ENCODE peak calls at places on chromosomes 4 and X, in ten cellular contexts. W, G, I, Y, X, S, C, P, H and K are unnamed samples.

GRCh38 chr4:102493794-102494193 is 7.4 kb upstream of the NFKB1 start:
- DNase-seq in Y (no peak), H (no peak), S (no peak), I (no peak), C (no peak), G (no peak), W (no peak), P (no peak), X (no peak), K (no peak)

GRCh38 chr4:142128529-142128928 is 492.1 kb downstream of the IL15 start:
- DNase-seq in Y (no peak), W (peak; percentile 52), H (peak; percentile 25), I (no peak), P (no peak), S (peak; percentile 28), G (no peak), C (no peak), X (no peak), K (no peak)

GRCh38 chr4:106816501-106816900 is 219.6 kb downstream of the DKK2 start:
- DNase-seq in W (no peak), C (peak; percentile 7), I (no peak), S (peak; percentile 11), Y (no peak), P (no peak), X (no peak), G (no peak), H (no peak), K (no peak)

GRCh38 chr4:7161721-7162214 is 30.6 kb upstream of the SORCS2 start:
- DNase-seq in H (no peak), W (peak; percentile 30), C (no peak), X (no peak), P (no peak), Y (peak; percentile 29), I (no peak), S (peak; percentile 66), G (no peak), K (no peak)

GRCh38 chr4:155972098-155972497 is 18.4 kb upstream of the CTSO start:
- DNase-seq in C (no peak), G (peak; percentile 81), S (no peak), Y (peak; percentile 59), X (no peak), I (no peak), P (no peak), H (no peak), W (peak; percentile 55), K (no peak)

GRCh38 chr4:1403591-1404572 is 2.4 kb downstream of the NKX1-1 start:
- DNase-seq in P (no peak), Y (peak; percentile 65), C (no peak), X (no peak), S (no peak), H (no peak), W (no peak), I (no peak), G (no peak), K (no peak)

GRCh38 chr4:9812530-9813340 is 31.3 kb downstream of the DRD5 start:
- DNase-seq in S (no peak), W (no peak), P (no peak), Y (no peak), I (no peak), C (no peak), G (no peak), X (no peak), H (no peak), K (peak; percentile 0)

GRCh38 chrX:1673337-1673736 is 58.5 kb downstream of the ASMT start:
- DNase-seq in Y (peak; percentile 76), C (no peak), P (peak; percentile 29), H (no peak), S (no peak), G (peak; percentile 84), W (no peak), I (no peak), X (no peak), K (no peak)

GRCh38 chr4:1010522-1011021 is 854 bp upstream of the FGFRL1 start:
- DNase-seq in P (no peak), H (peak; percentile 75), S (no peak), G (no peak), C (peak; percentile 93), X (peak; percentile 24), I (no peak), W (peak; percentile 83), Y (peak; percentile 81), K (no peak)

GRCh38 chr4:70660106-70660505 is 6.2 kb downstream of the JCHAIN start:
- DNase-seq in Y (no peak), W (no peak), I (no peak), G (no peak), S (no peak), H (no peak), C (no peak), P (no peak), X (no peak), K (no peak)

GRCh38 chr4:70657326-70657725 is 9.0 kb downstream of the JCHAIN start:
- DNase-seq in H (no peak), C (no peak), I (no peak), X (no peak), G (no peak), Y (no peak), S (no peak), W (no peak), P (no peak), K (no peak)

GRCh38 chr4:70651864-70652506 is 14.3 kb downstream of the JCHAIN start:
- DNase-seq in Y (peak; percentile 51), X (no peak), P (peak; percentile 15), I (no peak), G (peak; percentile 77), W (peak; percentile 66), H (no peak), C (peak; percentile 29), S (no peak), K (no peak)

GRCh38 chr4:70654605-70655011 is 11.7 kb downstream of the JCHAIN start:
- DNase-seq in S (no peak), P (no peak), Y (no peak), I (no peak), C (no peak), W (peak; percentile 11), X (no peak), H (no peak), G (no peak), K (no peak)
- H3K4me3 ChIP-seq in S (no peak overlapping the region), P (no peak overlapping the region), Y (no peak overlapping the region), I (no peak overlapping the region), C (no peak overlapping the region), W (no peak overlapping the region), X (no peak overlapping the region), H (no peak overlapping the region), G (no peak overlapping the region), K (no peak overlapping the region)

GRCh38 chr4:185774076-185774731 is 37.8 kb downstream of the SORBS2 start:
- DNase-seq in Y (no peak), H (no peak), S (no peak), X (no peak), G (no peak), P (no peak), I (no peak), C (no peak), W (no peak), K (no peak)
- H3K4me3 ChIP-seq in Y (no peak overlapping the region), H (peak overlapping the region; percentile 44), S (peak overlapping the region; percentile 27), X (peak overlapping the region; percentile 24), G (no peak overlapping the region), P (no peak overlapping the region), I (peak overlapping the region; percentile 9), C (no peak overlapping the region), W (no peak overlapping the region), K (peak overlapping the region; percentile 23)

GRCh38 chr4:75514949-75515612 is 808 bp downstream of the THAP6 start:
- DNase-seq in Y (no peak), C (peak; percentile 4), G (peak; percentile 50), X (no peak), I (no peak), W (no peak), H (no peak), P (no peak), S (no peak), K (no peak)

GRCh38 chr4:75514131-75514948 is at the start of the genes RCHY1 and THAP6:
- DNase-seq in S (peak; percentile 90), G (peak; percentile 94), X (peak; percentile 77), Y (peak; percentile 98), W (peak; percentile 94), P (peak; percentile 67), I (peak; percentile 85), C (peak; percentile 97), H (peak; percentile 97), K (peak; percentile 94)

GRCh38 chr4:75512336-75513211 is 1.6 kb downstream of the RCHY1 start:
- DNase-seq in Y (peak; percentile 44), P (no peak), I (peak; percentile 26), H (no peak), W (peak; percentile 41), C (peak; percentile 48), G (peak; percentile 42), X (no peak), S (peak; percentile 20), K (no peak)

GRCh38 chr4:75513529-75514130 is 573 bp downstream of the RCHY1 start:
- DNase-seq in S (no peak), C (no peak), H (no peak), G (no peak), W (peak; percentile 15), P (no peak), Y (no peak), I (no peak), X (no peak), K (no peak)

GRCh38 chr4:75516144-75516543 is 1.9 kb downstream of the THAP6 start:
- DNase-seq in P (no peak), W (no peak), G (no peak), I (no peak), S (no peak), C (no peak), Y (no peak), X (no peak), H (no peak), K (no peak)
- H3K4me3 ChIP-seq in P (no peak overlapping the region), W (no peak overlapping the region), G (no peak overlapping the region), I (no peak overlapping the region), S (no peak overlapping the region), C (no peak overlapping the region), Y (no peak overlapping the region), X (no peak overlapping the region), H (no peak overlapping the region), K (no peak overlapping the region)

GRCh38 chr4:98482847-98483806 is 175.3 kb downstream of the TSPAN5 start:
- DNase-seq in X (no peak), P (peak; percentile 46), H (no peak), G (no peak), S (no peak), I (no peak), W (no peak), Y (no peak), C (peak; percentile 52), K (no peak)
- H3K4me3 ChIP-seq in X (no peak overlapping the region), P (peak overlapping the region; percentile 21), H (no peak overlapping the region), G (no peak overlapping the region), S (no peak overlapping the region), I (no peak overlapping the region), W (no peak overlapping the region), Y (no peak overlapping the region), C (no peak overlapping the region), K (no peak overlapping the region)

GRCh38 chr4:16897991-16898827 is at the start of gene LDB2:
- DNase-seq in P (no peak), I (no peak), W (peak; percentile 92), C (no peak), G (no peak), Y (peak; percentile 89), X (no peak), H (peak; percentile 79), S (peak; percentile 44), K (peak; percentile 94)
- H3K4me3 ChIP-seq in P (no peak within 1 kb of the TSS), I (peak within 1 kb of the TSS; percentile 14), W (peak within 1 kb of the TSS; percentile 86), C (no peak within 1 kb of the TSS), G (no peak within 1 kb of the TSS), Y (peak within 1 kb of the TSS; percentile 92), X (peak within 1 kb of the TSS; percentile 41), H (peak within 1 kb of the TSS; percentile 41), S (peak within 1 kb of the TSS; percentile 36), K (peak within 1 kb of the TSS; percentile 58)

GRCh38 chr4:5888706-5889696 is 3.9 kb downstream of the CRMP1 start:
- DNase-seq in S (no peak), C (no peak), H (no peak), G (peak; percentile 37), I (no peak), P (no peak), W (no peak), Y (peak; percentile 61), X (no peak), K (no peak)
- H3K4me3 ChIP-seq in S (no peak overlapping the region), C (no peak overlapping the region), H (no peak overlapping the region), G (no peak overlapping the region), I (no peak overlapping the region), P (peak overlapping the region; percentile 49), W (no peak overlapping the region), Y (peak overlapping the region; percentile 76), X (peak overlapping the region; percentile 50), K (peak overlapping the region; percentile 48)